ENCODE peak calls at places on chromosomes 2 and 18, in seven cellular contexts. One of them, this sample, is unnamed.

GRCh38 chr2:174024524-174025270 is 59.5 kb upstream of the SP3 start:
- DNase-seq in tibial nerve: peak; percentile 87
- DNase-seq in sigmoid colon: peak; percentile 96
- DNase-seq in Peyer's patch: peak; percentile 51
- DNase-seq in A549: no peak
- DNase-seq in HCT116: no peak
- DNase-seq in endothelial cell of umbilical vein: no peak
- DNase-seq in this sample: no peak

GRCh38 chr2:159615936-159616733 is at the start of gene BAZ2B:
- DNase-seq in tibial nerve: peak; percentile 50
- DNase-seq in sigmoid colon: peak; percentile 81
- DNase-seq in Peyer's patch: no peak
- DNase-seq in A549: peak; percentile 31
- DNase-seq in HCT116: peak; percentile 12
- DNase-seq in endothelial cell of umbilical vein: peak; percentile 88
- DNase-seq in this sample: no peak

GRCh38 chr2:32835148-32835547 is 111.6 kb upstream of the LTBP1 start:
- DNase-seq in tibial nerve: no peak
- DNase-seq in sigmoid colon: no peak
- DNase-seq in Peyer's patch: no peak
- DNase-seq in A549: no peak
- DNase-seq in HCT116: no peak
- DNase-seq in endothelial cell of umbilical vein: no peak
- DNase-seq in this sample: no peak

GRCh38 chr2:3703236-3703682 is at the start of gene DCDC2C:
- DNase-seq in tibial nerve: no peak
- DNase-seq in sigmoid colon: no peak
- DNase-seq in Peyer's patch: no peak
- DNase-seq in A549: no peak
- DNase-seq in HCT116: no peak
- DNase-seq in endothelial cell of umbilical vein: no peak
- DNase-seq in this sample: no peak

GRCh38 chr2:11482473-11483031 is 16.6 kb upstream of the E2F6 start:
- DNase-seq in tibial nerve: no peak
- DNase-seq in sigmoid colon: no peak
- DNase-seq in Peyer's patch: peak; percentile 50
- DNase-seq in A549: no peak
- DNase-seq in HCT116: no peak
- DNase-seq in endothelial cell of umbilical vein: no peak
- DNase-seq in this sample: no peak

GRCh38 chr2:233413046-233413445 is 58.8 kb downstream of the DGKD start:
- DNase-seq in tibial nerve: no peak
- DNase-seq in sigmoid colon: no peak
- DNase-seq in Peyer's patch: no peak
- DNase-seq in A549: no peak
- DNase-seq in HCT116: no peak
- DNase-seq in endothelial cell of umbilical vein: no peak
- DNase-seq in this sample: no peak

GRCh38 chr2:48221846-48222516 is 308.0 kb upstream of the STON1 start:
- DNase-seq in tibial nerve: no peak
- DNase-seq in sigmoid colon: no peak
- DNase-seq in Peyer's patch: no peak
- DNase-seq in A549: no peak
- DNase-seq in HCT116: no peak
- DNase-seq in endothelial cell of umbilical vein: peak; percentile 48
- DNase-seq in this sample: no peak

GRCh38 chr2:218323526-218324472 is 31.5 kb upstream of the TMBIM1 start:
- DNase-seq in tibial nerve: peak; percentile 24
- DNase-seq in sigmoid colon: no peak
- DNase-seq in Peyer's patch: peak; percentile 55
- DNase-seq in A549: peak; percentile 13
- DNase-seq in HCT116: no peak
- DNase-seq in endothelial cell of umbilical vein: peak; percentile 77
- DNase-seq in this sample: no peak

GRCh38 chr2:15923597-15923996 is 16.8 kb upstream of the MYCN start:
- DNase-seq in tibial nerve: no peak
- DNase-seq in sigmoid colon: no peak
- DNase-seq in Peyer's patch: no peak
- DNase-seq in A549: no peak
- DNase-seq in HCT116: no peak
- DNase-seq in endothelial cell of umbilical vein: no peak
- DNase-seq in this sample: no peak

GRCh38 chr2:216492951-216493685 is 5.5 kb upstream of the RPL37A start:
- DNase-seq in tibial nerve: no peak
- DNase-seq in sigmoid colon: no peak
- DNase-seq in Peyer's patch: no peak
- DNase-seq in A549: no peak
- DNase-seq in HCT116: no peak
- DNase-seq in endothelial cell of umbilical vein: peak; percentile 50
- DNase-seq in this sample: no peak

GRCh38 chr18:46625069-46625468 is 32.0 kb downstream of the LOXHD1 start:
- DNase-seq in tibial nerve: no peak
- DNase-seq in sigmoid colon: no peak
- DNase-seq in Peyer's patch: no peak
- DNase-seq in A549: no peak
- DNase-seq in HCT116: no peak
- DNase-seq in endothelial cell of umbilical vein: no peak
- DNase-seq in this sample: no peak

GRCh38 chr2:177585234-177585863 is 192.8 kb downstream of the AGPS start:
- DNase-seq in tibial nerve: no peak
- DNase-seq in sigmoid colon: peak; percentile 70
- DNase-seq in Peyer's patch: no peak
- DNase-seq in A549: no peak
- DNase-seq in HCT116: no peak
- DNase-seq in endothelial cell of umbilical vein: no peak
- DNase-seq in this sample: no peak

GRCh38 chr18:12722731-12723130 is 19.9 kb downstream of the PSMG2 start:
- DNase-seq in tibial nerve: no peak
- DNase-seq in sigmoid colon: no peak
- DNase-seq in Peyer's patch: no peak
- DNase-seq in A549: no peak
- DNase-seq in HCT116: no peak
- DNase-seq in endothelial cell of umbilical vein: no peak
- DNase-seq in this sample: no peak

GRCh38 chr18:36045241-36045999 is 21.9 kb downstream of the RPRD1A start:
- DNase-seq in tibial nerve: no peak
- DNase-seq in sigmoid colon: no peak
- DNase-seq in Peyer's patch: no peak
- DNase-seq in A549: no peak
- DNase-seq in HCT116: no peak
- DNase-seq in endothelial cell of umbilical vein: no peak
- DNase-seq in this sample: no peak

GRCh38 chr18:7671105-7671504 is 104.0 kb downstream of the PTPRM start:
- DNase-seq in tibial nerve: no peak
- DNase-seq in sigmoid colon: no peak
- DNase-seq in Peyer's patch: no peak
- DNase-seq in A549: no peak
- DNase-seq in HCT116: no peak
- DNase-seq in endothelial cell of umbilical vein: no peak
- DNase-seq in this sample: no peak

GRCh38 chr2:2859732-2860131 is 517.9 kb downstream of the EIPR1 start:
- DNase-seq in tibial nerve: no peak
- DNase-seq in sigmoid colon: no peak
- DNase-seq in Peyer's patch: no peak
- DNase-seq in A549: no peak
- DNase-seq in HCT116: no peak
- DNase-seq in endothelial cell of umbilical vein: no peak
- DNase-seq in this sample: no peak

GRCh38 chr2:191252699-191253098 is 7.5 kb downstream of the MYO1B start:
- DNase-seq in tibial nerve: no peak
- DNase-seq in sigmoid colon: no peak
- DNase-seq in Peyer's patch: no peak
- DNase-seq in A549: no peak
- DNase-seq in HCT116: no peak
- DNase-seq in endothelial cell of umbilical vein: no peak
- DNase-seq in this sample: no peak

GRCh38 chr2:56008661-56009411 is 85.3 kb upstream of the EFEMP1 start:
- DNase-seq in tibial nerve: peak; percentile 55
- DNase-seq in sigmoid colon: peak; percentile 86
- DNase-seq in Peyer's patch: no peak
- DNase-seq in A549: no peak
- DNase-seq in HCT116: no peak
- DNase-seq in endothelial cell of umbilical vein: peak; percentile 99
- DNase-seq in this sample: no peak

GRCh38 chr2:231525248-231526163 is 4.7 kb downstream of the NMUR1 start:
- DNase-seq in tibial nerve: no peak
- DNase-seq in sigmoid colon: peak; percentile 48
- DNase-seq in Peyer's patch: no peak
- DNase-seq in A549: no peak
- DNase-seq in HCT116: no peak
- DNase-seq in endothelial cell of umbilical vein: no peak
- DNase-seq in this sample: no peak

DNA sequence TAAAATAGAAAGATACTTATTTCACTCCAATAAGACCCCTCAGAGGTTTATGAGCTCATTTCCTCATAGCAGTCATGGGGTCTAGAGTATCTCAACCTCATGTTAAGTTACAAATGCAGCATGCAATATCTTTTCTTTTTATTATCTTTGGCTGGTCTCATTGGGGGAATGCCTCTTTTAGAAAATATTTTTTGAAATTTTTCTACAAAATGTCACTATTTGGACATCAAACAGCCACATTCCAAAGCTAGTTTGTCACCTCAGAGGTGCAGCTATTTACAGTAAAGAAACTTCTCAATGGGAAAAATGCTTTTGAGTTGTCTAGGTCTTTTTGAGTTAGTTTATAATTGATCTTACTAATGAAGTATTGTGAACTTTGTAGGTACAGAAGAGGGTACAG is 370.7 kb upstream of the LRATD1 start:
- DNase-seq in tibial nerve: no peak
- DNase-seq in sigmoid colon: no peak
- DNase-seq in Peyer's patch: no peak
- DNase-seq in A549: no peak
- DNase-seq in HCT116: no peak
- DNase-seq in endothelial cell of umbilical vein: no peak
- DNase-seq in this sample: no peak
- TF ChIP-seq POLR2A in tibial nerve: no peak
- TF ChIP-seq POLR2A in sigmoid colon: no peak
- TF ChIP-seq POLR2A in Peyer's patch: no peak
- TF ChIP-seq POLR2A in A549: no peak
- TF ChIP-seq POLR2A in HCT116: no peak
- TF ChIP-seq POLR2A in endothelial cell of umbilical vein: no peak
- TF ChIP-seq POLR2A in this sample: no peak

GRCh38 chr2:127025357-127026062 is 81.4 kb downstream of the BIN1 start:
- DNase-seq in tibial nerve: peak; percentile 39
- DNase-seq in sigmoid colon: peak; percentile 86
- DNase-seq in Peyer's patch: peak; percentile 69
- DNase-seq in A549: peak; percentile 82
- DNase-seq in HCT116: no peak
- DNase-seq in endothelial cell of umbilical vein: peak; percentile 50
- DNase-seq in this sample: no peak
- TF ChIP-seq POLR2A in tibial nerve: no peak
- TF ChIP-seq POLR2A in sigmoid colon: no peak
- TF ChIP-seq POLR2A in Peyer's patch: no peak
- TF ChIP-seq POLR2A in A549: peak; percentile 51
- TF ChIP-seq POLR2A in HCT116: no peak
- TF ChIP-seq POLR2A in endothelial cell of umbilical vein: no peak
- TF ChIP-seq POLR2A in this sample: no peak

GRCh38 chr2:220001693-220002260 is 374.3 kb downstream of the SLC4A3 start:
- DNase-seq in tibial nerve: no peak
- DNase-seq in sigmoid colon: no peak
- DNase-seq in Peyer's patch: no peak
- DNase-seq in A549: no peak
- DNase-seq in HCT116: no peak
- DNase-seq in endothelial cell of umbilical vein: no peak
- DNase-seq in this sample: no peak

GRCh38 chr2:220000586-220000985 is 373.2 kb downstream of the SLC4A3 start:
- DNase-seq in tibial nerve: no peak
- DNase-seq in sigmoid colon: no peak
- DNase-seq in Peyer's patch: no peak
- DNase-seq in A549: no peak
- DNase-seq in HCT116: no peak
- DNase-seq in endothelial cell of umbilical vein: no peak
- DNase-seq in this sample: no peak

GRCh38 chr2:220000080-220000479 is 372.6 kb downstream of the SLC4A3 start:
- DNase-seq in tibial nerve: no peak
- DNase-seq in sigmoid colon: no peak
- DNase-seq in Peyer's patch: no peak
- DNase-seq in A549: no peak
- DNase-seq in HCT116: no peak
- DNase-seq in endothelial cell of umbilical vein: no peak
- DNase-seq in this sample: no peak

GRCh38 chr2:220005362-220005761 is 377.9 kb downstream of the SLC4A3 start:
- DNase-seq in tibial nerve: no peak
- DNase-seq in sigmoid colon: no peak
- DNase-seq in Peyer's patch: no peak
- DNase-seq in A549: no peak
- DNase-seq in HCT116: no peak
- DNase-seq in endothelial cell of umbilical vein: no peak
- DNase-seq in this sample: no peak

DNA sequence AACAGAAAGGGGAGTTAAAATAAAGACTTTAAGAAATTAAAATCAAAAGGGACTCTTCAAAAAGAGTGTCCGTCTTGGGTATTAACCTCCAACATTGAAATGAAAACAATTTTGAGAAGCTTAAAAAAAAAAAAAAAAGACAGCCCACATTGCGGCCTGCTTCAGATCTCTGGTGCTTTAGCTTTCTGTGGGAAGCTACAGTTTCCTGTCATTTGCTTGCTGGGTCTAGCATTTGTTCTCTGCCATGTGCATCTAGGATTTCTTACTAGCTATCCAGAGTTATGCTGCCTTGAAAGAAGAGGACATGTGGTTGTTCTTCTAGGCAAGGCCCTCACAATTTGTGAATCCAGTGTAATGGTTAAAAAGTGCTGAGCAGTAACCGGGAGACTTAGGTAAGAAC is 375.3 kb downstream of the SLC4A3 start:
- DNase-seq in tibial nerve: no peak
- DNase-seq in sigmoid colon: no peak
- DNase-seq in Peyer's patch: no peak
- DNase-seq in A549: no peak
- DNase-seq in HCT116: no peak
- DNase-seq in endothelial cell of umbilical vein: no peak
- DNase-seq in this sample: no peak
- TF ChIP-seq POLR2A in tibial nerve: no peak
- TF ChIP-seq POLR2A in sigmoid colon: no peak
- TF ChIP-seq POLR2A in Peyer's patch: no peak
- TF ChIP-seq POLR2A in A549: no peak
- TF ChIP-seq POLR2A in HCT116: no peak
- TF ChIP-seq POLR2A in endothelial cell of umbilical vein: no peak
- TF ChIP-seq POLR2A in this sample: no peak

GRCh38 chr18:77110936-77111335 is 21.6 kb downstream of the MBP start:
- DNase-seq in tibial nerve: no peak
- DNase-seq in sigmoid colon: no peak
- DNase-seq in Peyer's patch: no peak
- DNase-seq in A549: no peak
- DNase-seq in HCT116: no peak
- DNase-seq in endothelial cell of umbilical vein: no peak
- DNase-seq in this sample: no peak

GRCh38 chr18:77114070-77114563 is 18.5 kb downstream of the MBP start:
- DNase-seq in tibial nerve: no peak
- DNase-seq in sigmoid colon: no peak
- DNase-seq in Peyer's patch: no peak
- DNase-seq in A549: no peak
- DNase-seq in HCT116: no peak
- DNase-seq in endothelial cell of umbilical vein: no peak
- DNase-seq in this sample: no peak

GRCh38 chr18:77111449-77112160 is 21.0 kb downstream of the MBP start:
- DNase-seq in tibial nerve: no peak
- DNase-seq in sigmoid colon: peak; percentile 68
- DNase-seq in Peyer's patch: no peak
- DNase-seq in A549: no peak
- DNase-seq in HCT116: no peak
- DNase-seq in endothelial cell of umbilical vein: no peak
- DNase-seq in this sample: no peak

GRCh38 chr18:77113361-77114069 is 19.1 kb downstream of the MBP start:
- DNase-seq in tibial nerve: no peak
- DNase-seq in sigmoid colon: no peak
- DNase-seq in Peyer's patch: no peak
- DNase-seq in A549: no peak
- DNase-seq in HCT116: no peak
- DNase-seq in endothelial cell of umbilical vein: no peak
- DNase-seq in this sample: no peak

GRCh38 chr18:77112161-77112801 is 20.3 kb downstream of the MBP start:
- DNase-seq in tibial nerve: no peak
- DNase-seq in sigmoid colon: peak; percentile 71
- DNase-seq in Peyer's patch: no peak
- DNase-seq in A549: no peak
- DNase-seq in HCT116: no peak
- DNase-seq in endothelial cell of umbilical vein: no peak
- DNase-seq in this sample: no peak
- TF ChIP-seq POLR2A in tibial nerve: peak; percentile 17
- TF ChIP-seq POLR2A in sigmoid colon: no peak
- TF ChIP-seq POLR2A in Peyer's patch: no peak
- TF ChIP-seq POLR2A in A549: no peak
- TF ChIP-seq POLR2A in HCT116: no peak
- TF ChIP-seq POLR2A in endothelial cell of umbilical vein: no peak
- TF ChIP-seq POLR2A in this sample: no peak